ENCODE peak calls at places on chromosomes 1 and 21, in five cellular contexts. Q is AG04450, M is mesothelial cell of epicardium, L is AG09309, T is SK-N-DZ. I is an unnamed sample.

GRCh38 chr1:1307261-1307907 is 346 bp downstream of the ACAP3 start:
- DNase-seq in T (no peak), M (no peak), L (no peak), Q (no peak), I (no peak)

GRCh38 chr1:44144962-44145756 is 3.7 kb upstream of the KLF18 start:
- DNase-seq in Q (no peak), T (no peak), L (no peak), M (no peak), I (no peak)

GRCh38 chr1:108817811-108818210 is 39.1 kb downstream of the AKNAD1 start:
- DNase-seq in T (no peak), Q (no peak), M (no peak), L (no peak), I (no peak)

GRCh38 chr1:1348420-1349255 is 580 bp downstream of the DVL1 start:
- DNase-seq in Q (no peak), T (no peak), M (no peak), L (no peak), I (no peak)

GRCh38 chr1:163069142-163069541 is at the start of gene RGS4:
- DNase-seq in L (peak; percentile 92), M (peak; percentile 68), Q (peak; percentile 93), T (peak; percentile 97), I (no peak)

GRCh38 chr1:203465943-203466342 is 9.7 kb upstream of the PRELP start:
- DNase-seq in M (no peak), L (no peak), T (no peak), Q (no peak), I (no peak)

GRCh38 chr1:221832617-221833016 is 90.7 kb upstream of the DUSP10 start:
- DNase-seq in T (no peak), M (no peak), L (no peak), Q (no peak), I (no peak)

GRCh38 chr1:18951818-18952391 is 4.6 kb downstream of the IFFO2 start:
- DNase-seq in Q (no peak), M (no peak), L (no peak), T (no peak), I (no peak)

GRCh38 chr1:202663141-202663540 is 47.1 kb downstream of the SYT2 start:
- DNase-seq in Q (no peak), M (no peak), T (no peak), L (no peak), I (no peak)

GRCh38 chr21:22174746-22175145 is 1176.5 kb downstream of the NCAM2 start:
- DNase-seq in M (no peak), Q (no peak), L (no peak), T (no peak), I (no peak)

GRCh38 chr1:85409516-85409915 is 55.4 kb downstream of the DDAH1 start:
- DNase-seq in Q (no peak), M (no peak), L (no peak), T (no peak), I (no peak)

GRCh38 chr1:202210370-202210769 is 16.8 kb downstream of the LGR6 start:
- DNase-seq in L (no peak), Q (no peak), M (no peak), T (no peak), I (no peak)

GRCh38 chr1:209042413-209042812 is 541.1 kb upstream of the CAMK1G start:
- DNase-seq in Q (no peak), L (no peak), T (no peak), M (no peak), I (no peak)

GRCh38 chr1:10779201-10779600 is 17.2 kb downstream of the CASZ1 start:
- DNase-seq in Q (no peak), L (no peak), T (no peak), M (no peak), I (no peak)

GRCh38 chr1:86515597-86515996 is 31.3 kb upstream of the CLCA4 start:
- DNase-seq in T (no peak), M (no peak), L (no peak), Q (no peak), I (no peak)

GRCh38 chr1:184824716-184825323 is 70.2 kb upstream of the EDEM3 start:
- DNase-seq in M (no peak), L (no peak), Q (no peak), T (no peak), I (no peak)

GRCh38 chr21:22343721-22344120 is 1345.5 kb downstream of the NCAM2 start:
- DNase-seq in T (no peak), Q (no peak), L (no peak), M (no peak), I (no peak)

GRCh38 chr1:107748529-107748928 is 216.5 kb downstream of the VAV3 start:
- DNase-seq in L (peak; percentile 20), M (no peak), Q (no peak), T (peak; percentile 30), I (no peak)

GRCh38 chr1:116485976-116486375 is 84.8 kb downstream of the CD58 start:
- DNase-seq in T (no peak), Q (no peak), L (peak; percentile 35), M (no peak), I (no peak)

GRCh38 chr21:38956791-38957571 is 151.3 kb downstream of the ETS2 start:
- DNase-seq in T (peak; percentile 80), M (no peak), Q (no peak), L (no peak), I (peak; percentile 92)

GRCh38 chr1:150144606-150145005 is 5.1 kb upstream of the PLEKHO1 start:
- DNase-seq in M (no peak), Q (no peak), L (no peak), T (no peak), I (no peak)

GRCh38 chr1:181135815-181136737 is 47.6 kb downstream of the IER5 start:
- DNase-seq in M (no peak), Q (peak; percentile 88), L (peak; percentile 73), T (no peak), I (no peak)

GRCh38 chr1:234433563-234434285 is 45.3 kb downstream of the TARBP1 start:
- DNase-seq in Q (peak; percentile 18), T (no peak), L (peak; percentile 21), M (no peak), I (no peak)

GRCh38 chr1:29502901-29503300 is 266.6 kb downstream of the PTPRU start:
- DNase-seq in Q (no peak), T (no peak), L (no peak), M (no peak), I (no peak)

I was measured in NCI-H1930.